ENCODE peak calls at places on chromosomes 6 and 20, in four cellular contexts. Z, N, T and D are unnamed samples.

GRCh38 chr6:13544454-13545186 is 29.8 kb upstream of the SIRT5 start:
- DNase-seq in Z (no peak), N (no peak), T (no peak), D (no peak)

GRCh38 chr6:157834549-157834948 is 11.5 kb downstream of the SNX9 start:
- DNase-seq in Z (no peak), N (no peak), T (no peak), D (no peak)

GRCh38 chr6:168159503-168159902 is 80.5 kb upstream of the FRMD1 start:
- DNase-seq in Z (no peak), N (no peak), T (no peak), D (no peak)

GRCh38 chr20:40685349-40685748 is 3.7 kb downstream of the MAFB start:
- DNase-seq in Z (no peak), N (no peak), T (no peak), D (no peak)

GRCh38 chr6:35415065-35415880 is 36.9 kb upstream of the FANCE start:
- DNase-seq in Z (peak), N (peak), T (peak), D (peak)

GRCh38 chr6:50271266-50271665 is 221.5 kb upstream of the DEFB112 start:
- DNase-seq in Z (no peak), N (no peak), T (peak), D (no peak)

GRCh38 chr6:90978046-90978445 is 391.2 kb upstream of the MAP3K7 start:
- DNase-seq in Z (no peak), N (no peak), T (no peak), D (peak)

GRCh38 chr20:24694157-24694726 is 224.8 kb downstream of the SYNDIG1 start:
- DNase-seq in Z (no peak), N (no peak), T (no peak), D (no peak)

GRCh38 chr6:108027594-108027993 is 46.9 kb downstream of the OSTM1 start:
- DNase-seq in Z (no peak), N (no peak), T (no peak), D (no peak)

GRCh38 chr20:63746766-63747315 is 7.3 kb downstream of the SLC2A4RG start:
- DNase-seq in Z (no peak), N (no peak), T (no peak), D (no peak)

GRCh38 chr6:139409026-139409425 is 34.6 kb upstream of the CITED2 start:
- DNase-seq in Z (no peak), N (no peak), T (no peak), D (no peak)

GRCh38 chr20:56628873-56629463 is at the start of gene TFAP2C:
- DNase-seq in Z (peak), N (peak), T (peak), D (peak)

GRCh38 chr6:132395015-132395597 is 6.2 kb downstream of the MOXD1 start:
- DNase-seq in Z (no peak), N (no peak), T (no peak), D (no peak)

GRCh38 chr6:46565531-46565930 is 74.3 kb upstream of the RCAN2 start:
- DNase-seq in Z (no peak), N (no peak), T (no peak), D (no peak)

GRCh38 chr6:158831571-158831970 is 12.4 kb upstream of the EZR start:
- DNase-seq in Z (no peak), N (no peak), T (no peak), D (no peak)

GRCh38 chr6:149761438-149761837 is 11.9 kb downstream of the PCMT1 start:
- DNase-seq in Z (no peak), N (no peak), T (no peak), D (no peak)

GRCh38 chr6:30759575-30760239 is 15.4 kb upstream of the IER3 start:
- DNase-seq in Z (no peak), N (no peak), T (peak), D (peak)

GRCh38 chr6:37483917-37484785 is 15.5 kb downstream of the CCDC167 start:
- DNase-seq in Z (peak), N (peak), T (peak), D (peak)

GRCh38 chr6:87798393-87799278 is 96.6 kb upstream of the AKIRIN2 start:
- DNase-seq in Z (no peak), N (no peak), T (no peak), D (no peak)

GRCh38 chr20:26218301-26218700 is 521.6 kb upstream of the ZNF337 start:
- DNase-seq in Z (no peak), N (no peak), T (no peak), D (no peak)

GRCh38 chr20:44734938-44735337 is 10.7 kb upstream of the KCNK15 start:
- DNase-seq in Z (no peak), N (no peak), T (peak), D (no peak)

GRCh38 chr20:10788877-10789276 is 115.1 kb upstream of the JAG1 start:
- DNase-seq in Z (no peak), N (no peak), T (no peak), D (no peak)

GRCh38 chr6:38320817-38321216 is 318.9 kb downstream of the BTBD9 start:
- DNase-seq in Z (no peak), N (no peak), T (no peak), D (no peak)

GRCh38 chr6:119346450-119346849 is 3.1 kb downstream of the MAN1A1 start:
- DNase-seq in Z (no peak), N (no peak), T (peak), D (peak)

GRCh38 chr20:13671500-13672288 is 33.0 kb upstream of the TASP1 start:
- DNase-seq in Z (no peak), N (no peak), T (no peak), D (peak)